ENCODE peak calls at places on chromosomes 16 and 17, in four cellular contexts. J is B cell, H is GM13977, T is NCI-H2227 treated with DMSO at 0.1 percent for 48 hours. A is an unnamed sample.

GRCh38 chr16:73058616-73059409 is 10.9 kb upstream of the ZFHX3 start:
- DNase-seq in J (peak), H (peak), T (peak), A (peak)

GRCh38 chr17:42163696-42164407 is 9.1 kb upstream of the RAB5C start:
- DNase-seq in J (no peak), H (no peak), T (no peak), A (no peak)

GRCh38 chr17:39929657-39930407 is 2.3 kb downstream of the LRRC3C start:
- DNase-seq in J (no peak), H (no peak), T (no peak), A (no peak)

GRCh38 chr17:70181866-70182265 is 12.5 kb downstream of the KCNJ2 start:
- DNase-seq in J (no peak), H (no peak), T (no peak), A (no peak)

GRCh38 chr16:66326995-66327513 is 39.4 kb upstream of the CDH5 start:
- DNase-seq in J (no peak), H (no peak), T (no peak), A (no peak)

GRCh38 chr16:69217433-69217832 is 30.5 kb downstream of the SNTB2 start:
- DNase-seq in J (no peak), H (no peak), T (no peak), A (no peak)

GRCh38 chr16:46814790-46815189 is 16.2 kb downstream of the C16orf87 start:
- DNase-seq in J (no peak), H (no peak), T (no peak), A (no peak)

GRCh38 chr17:27552467-27552779 is 78.6 kb upstream of the LGALS9 start:
- DNase-seq in J (no peak), H (no peak), T (no peak), A (no peak)

GRCh38 chr17:2040942-2041560 is 771 bp upstream of the OVCA2 start:
- DNase-seq in J (no peak), H (no peak), T (no peak), A (no peak)

GRCh38 chr17:69462010-69462409 is 47.5 kb downstream of the MAP2K6 start:
- DNase-seq in J (no peak), H (no peak), T (no peak), A (no peak)

GRCh38 chr16:83698964-83699363 is 108.8 kb upstream of the HSBP1 start:
- DNase-seq in J (no peak), H (no peak), T (no peak), A (no peak)

GRCh38 chr16:53852678-53853077 is 148.7 kb downstream of the FTO start:
- DNase-seq in J (no peak), H (no peak), T (no peak), A (no peak)

GRCh38 chr16:78606572-78606971 is 507.1 kb downstream of the WWOX start:
- DNase-seq in J (no peak), H (no peak), T (peak), A (no peak)

GRCh38 chr16:51290886-51291285 is 139.8 kb upstream of the SALL1 start:
- DNase-seq in J (no peak), H (no peak), T (no peak), A (no peak)

GRCh38 chr17:50190278-50191069 is 11.0 kb downstream of the COL1A1 start:
- DNase-seq in J (no peak), H (no peak), T (no peak), A (no peak)

GRCh38 chr16:79510879-79511278 is 89.7 kb downstream of the MAF start:
- DNase-seq in J (no peak), H (no peak), T (no peak), A (no peak)

A was measured in GM10248.